ENCODE peak calls at places on chromosomes 11 and 22, in four cellular contexts. One of them, this sample, is unnamed.

GRCh38 chr11:23404225-23405160 is 544.2 kb upstream of the CCDC179 start:
- DNase-seq in progenitor cell of endocrine pancreas: no peak
- DNase-seq in GM10248: peak; percentile 7
- DNase-seq in coronary artery: no peak
- DNase-seq in this sample: no peak

GRCh38 chr22:27632451-27633295 is 168.9 kb downstream of the MN1 start:
- DNase-seq in progenitor cell of endocrine pancreas: no peak
- DNase-seq in GM10248: no peak
- DNase-seq in coronary artery: no peak
- DNase-seq in this sample: no peak

GRCh38 chr11:121652982-121653381 is 200.2 kb upstream of the SORL1-AS1 start:
- DNase-seq in progenitor cell of endocrine pancreas: no peak
- DNase-seq in GM10248: no peak
- DNase-seq in coronary artery: no peak
- DNase-seq in this sample: no peak

GRCh38 chr11:23236846-23237550 is 376.7 kb upstream of the CCDC179 start:
- DNase-seq in progenitor cell of endocrine pancreas: no peak
- DNase-seq in GM10248: no peak
- DNase-seq in coronary artery: no peak
- DNase-seq in this sample: no peak

GRCh38 chr22:28909375-28909774 is 26.0 kb downstream of the ZNRF3 start:
- DNase-seq in progenitor cell of endocrine pancreas: no peak
- DNase-seq in GM10248: peak; percentile 50
- DNase-seq in coronary artery: no peak
- DNase-seq in this sample: peak; percentile 55

GRCh38 chr11:12771875-12772274 is 97.7 kb downstream of the TEAD1 start:
- DNase-seq in progenitor cell of endocrine pancreas: no peak
- DNase-seq in GM10248: peak; percentile 18
- DNase-seq in coronary artery: no peak
- DNase-seq in this sample: peak; percentile 24

GRCh38 chr11:723120-723883 is 17.3 kb downstream of the EPS8L2 start:
- DNase-seq in progenitor cell of endocrine pancreas: no peak
- DNase-seq in GM10248: peak; percentile 73
- DNase-seq in coronary artery: no peak
- DNase-seq in this sample: peak; percentile 85

GRCh38 chr11:13229675-13230359 is 47.8 kb upstream of the BMAL1 start:
- DNase-seq in progenitor cell of endocrine pancreas: no peak
- DNase-seq in GM10248: no peak
- DNase-seq in coronary artery: no peak
- DNase-seq in this sample: no peak

GRCh38 chr11:12042215-12042676 is 33.8 kb upstream of the DKK3 start:
- DNase-seq in progenitor cell of endocrine pancreas: no peak
- DNase-seq in GM10248: no peak
- DNase-seq in coronary artery: no peak
- DNase-seq in this sample: no peak

GRCh38 chr11:27253200-27253599 is 109.8 kb downstream of the CCDC34 start:
- DNase-seq in progenitor cell of endocrine pancreas: no peak
- DNase-seq in GM10248: no peak
- DNase-seq in coronary artery: no peak
- DNase-seq in this sample: no peak

GRCh38 chr11:110710520-110711381 is 1.5 kb downstream of the ARHGAP20 start:
- DNase-seq in progenitor cell of endocrine pancreas: peak; percentile 14
- DNase-seq in GM10248: peak; percentile 17
- DNase-seq in coronary artery: peak; percentile 70
- DNase-seq in this sample: peak; percentile 31

GRCh38 chr11:84260862-84261261 is 974.7 kb upstream of the CCDC90B start:
- DNase-seq in progenitor cell of endocrine pancreas: no peak
- DNase-seq in GM10248: no peak
- DNase-seq in coronary artery: no peak
- DNase-seq in this sample: no peak

GRCh38 chr22:49551446-49551845 is 276.2 kb downstream of the BRD1 start:
- DNase-seq in progenitor cell of endocrine pancreas: no peak
- DNase-seq in GM10248: no peak
- DNase-seq in coronary artery: no peak
- DNase-seq in this sample: no peak

GRCh38 chr11:15826826-15827225 is 529.5 kb downstream of the SOX6 start:
- DNase-seq in progenitor cell of endocrine pancreas: peak; percentile 70
- DNase-seq in GM10248: peak; percentile 21
- DNase-seq in coronary artery: no peak
- DNase-seq in this sample: peak; percentile 21

GRCh38 chr22:30827646-30828045 is 133.0 kb downstream of the OSBP2 start:
- DNase-seq in progenitor cell of endocrine pancreas: no peak
- DNase-seq in GM10248: no peak
- DNase-seq in coronary artery: peak; percentile 56
- DNase-seq in this sample: peak; percentile 0

GRCh38 chr11:117610045-117610444 is 187.0 kb downstream of the DSCAML1 start:
- DNase-seq in progenitor cell of endocrine pancreas: no peak
- DNase-seq in GM10248: peak; percentile 41
- DNase-seq in coronary artery: no peak
- DNase-seq in this sample: peak; percentile 35

GRCh38 chr11:73314121-73314948 is 6.3 kb downstream of the ARHGEF17 start:
- DNase-seq in progenitor cell of endocrine pancreas: no peak
- DNase-seq in GM10248: peak; percentile 65
- DNase-seq in coronary artery: no peak
- DNase-seq in this sample: peak; percentile 58
- TF ChIP-seq CTCF in progenitor cell of endocrine pancreas: no peak
- TF ChIP-seq CTCF in GM10248: no peak
- TF ChIP-seq CTCF in coronary artery: no peak
- TF ChIP-seq CTCF in this sample: no peak

DNA sequence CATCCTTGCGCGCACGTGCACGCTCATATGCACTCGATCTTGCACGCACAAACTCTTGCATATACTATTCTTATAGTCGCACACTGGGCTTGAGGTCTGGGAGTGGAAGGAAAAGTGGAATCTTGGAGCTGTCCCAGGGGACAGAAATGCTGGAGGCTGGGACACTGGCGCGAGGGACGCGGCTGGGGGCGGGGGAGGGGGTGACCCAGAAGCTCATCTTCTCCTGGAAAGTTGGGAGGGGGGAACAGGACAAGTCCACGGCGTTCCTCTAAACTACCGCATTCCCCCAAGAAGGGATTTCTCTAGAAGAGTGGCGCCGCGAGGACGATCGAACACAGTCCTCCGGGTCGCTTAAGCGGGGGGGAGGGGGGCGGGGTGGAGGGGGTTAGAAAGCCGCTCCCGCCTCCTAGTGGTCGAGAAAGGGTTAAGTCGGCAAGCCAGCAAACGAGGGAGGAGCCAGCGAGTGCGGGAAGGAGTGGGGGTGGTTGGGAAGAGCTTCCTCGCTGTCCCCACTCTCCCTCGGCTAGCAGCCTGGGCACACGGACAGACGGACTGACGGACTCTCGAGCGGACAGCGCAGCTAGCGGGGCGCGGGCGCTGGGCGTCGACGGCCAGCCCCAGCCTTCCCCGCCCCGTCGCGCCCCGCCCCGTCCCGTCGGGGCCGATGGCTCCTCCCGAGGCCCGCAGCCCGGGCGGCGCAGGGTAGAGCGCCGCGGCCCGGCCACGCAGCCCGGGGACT is at the start of gene RTN4RL2:
- DNase-seq in progenitor cell of endocrine pancreas: peak; percentile 51
- DNase-seq in GM10248: peak; percentile 81
- DNase-seq in coronary artery: no peak
- DNase-seq in this sample: peak; percentile 89
- TF ChIP-seq CTCF in progenitor cell of endocrine pancreas: peak; percentile 53
- TF ChIP-seq CTCF in GM10248: peak; percentile 45
- TF ChIP-seq CTCF in coronary artery: no peak
- TF ChIP-seq CTCF in this sample: peak; percentile 23

GRCh38 chr11:20438637-20439036 is 51.1 kb downstream of the PRMT3 start:
- DNase-seq in progenitor cell of endocrine pancreas: no peak
- DNase-seq in GM10248: no peak
- DNase-seq in coronary artery: no peak
- DNase-seq in this sample: no peak

GRCh38 chr11:20448838-20449237 is 61.3 kb downstream of the PRMT3 start:
- DNase-seq in progenitor cell of endocrine pancreas: no peak
- DNase-seq in GM10248: no peak
- DNase-seq in coronary artery: no peak
- DNase-seq in this sample: no peak

GRCh38 chr11:20444537-20444936 is 57.0 kb downstream of the PRMT3 start:
- DNase-seq in progenitor cell of endocrine pancreas: no peak
- DNase-seq in GM10248: no peak
- DNase-seq in coronary artery: no peak
- DNase-seq in this sample: no peak

GRCh38 chr11:20443596-20443995 is 56.1 kb downstream of the PRMT3 start:
- DNase-seq in progenitor cell of endocrine pancreas: no peak
- DNase-seq in GM10248: no peak
- DNase-seq in coronary artery: no peak
- DNase-seq in this sample: no peak
- TF ChIP-seq CTCF in progenitor cell of endocrine pancreas: peak; percentile 30
- TF ChIP-seq CTCF in GM10248: peak; percentile 30
- TF ChIP-seq CTCF in coronary artery: no peak
- TF ChIP-seq CTCF in this sample: no peak

DNA sequence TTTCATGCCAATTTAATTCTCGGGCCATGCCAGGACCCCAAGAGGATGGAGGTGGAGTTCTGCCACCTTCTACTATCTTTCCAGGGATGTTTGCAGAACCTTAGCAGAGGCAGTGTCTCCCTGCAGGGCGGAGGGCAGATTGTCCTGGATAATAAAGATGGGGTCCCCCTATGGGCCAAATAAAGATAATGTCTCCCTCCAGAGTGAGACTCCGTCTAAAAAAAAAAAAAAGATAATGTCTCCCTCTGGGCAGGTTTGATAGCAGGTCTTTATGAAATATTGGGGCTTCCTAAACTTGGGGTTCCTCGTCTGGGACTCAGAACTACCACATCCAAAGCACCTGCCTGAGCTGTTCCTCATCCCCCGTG is 27.2 kb upstream of the SYT8 start:
- DNase-seq in progenitor cell of endocrine pancreas: no peak
- DNase-seq in GM10248: no peak
- DNase-seq in coronary artery: peak; percentile 22
- DNase-seq in this sample: no peak
- TF ChIP-seq CTCF in progenitor cell of endocrine pancreas: peak; percentile 11
- TF ChIP-seq CTCF in GM10248: no peak
- TF ChIP-seq CTCF in coronary artery: no peak
- TF ChIP-seq CTCF in this sample: no peak

GRCh38 chr11:122813176-122813917 is 25.0 kb upstream of the CRTAM start:
- DNase-seq in progenitor cell of endocrine pancreas: no peak
- DNase-seq in GM10248: no peak
- DNase-seq in coronary artery: no peak
- DNase-seq in this sample: no peak
- TF ChIP-seq CTCF in progenitor cell of endocrine pancreas: no peak
- TF ChIP-seq CTCF in GM10248: no peak
- TF ChIP-seq CTCF in coronary artery: no peak
- TF ChIP-seq CTCF in this sample: no peak

DNA sequence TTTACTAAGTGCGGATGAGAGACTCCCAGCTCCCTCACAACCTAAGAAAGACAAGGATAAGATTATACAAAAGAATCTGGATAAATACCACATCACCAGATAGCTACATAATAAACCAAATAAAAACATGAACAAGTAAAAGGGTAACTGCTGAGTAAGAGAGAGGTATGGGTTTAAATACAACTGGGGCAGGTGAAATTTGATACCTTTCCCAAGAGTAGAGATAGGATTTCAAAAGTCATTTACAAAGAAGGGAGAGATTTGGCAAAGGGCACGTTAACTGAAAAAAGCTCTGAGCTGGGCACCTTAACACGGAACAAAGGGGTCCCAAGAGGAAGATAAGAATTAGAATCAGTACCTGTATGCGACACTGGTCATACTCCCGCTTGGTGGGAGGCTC is 1.7 kb downstream of the UBXN1 start:
- DNase-seq in progenitor cell of endocrine pancreas: no peak
- DNase-seq in GM10248: no peak
- DNase-seq in coronary artery: no peak
- DNase-seq in this sample: no peak
- TF ChIP-seq CTCF in progenitor cell of endocrine pancreas: no peak
- TF ChIP-seq CTCF in GM10248: no peak
- TF ChIP-seq CTCF in coronary artery: no peak
- TF ChIP-seq CTCF in this sample: no peak

This sample was measured in GM20000.